ENCODE peak calls at places on chromosomes 12 and 14, in six cellular contexts. I is upper lobe of right lung, X is pancreas, N is transverse colon, F is GM20000, S is left lung. L is an unnamed sample.

GRCh38 chr14:105012171-105012985 is 8.5 kb downstream of the CDCA4 start:
- DNase-seq in I (no peak), X (no peak), F (no peak), N (peak; percentile 34), S (no peak), L (no peak)

GRCh38 chr14:53619625-53620324 is 336.9 kb downstream of the BMP4 start:
- DNase-seq in X (no peak), S (no peak), I (no peak), F (no peak), N (no peak), L (no peak)

GRCh38 chr12:76018672-76019071 is 12.9 kb downstream of the PHLDA1 start:
- DNase-seq in I (no peak), F (no peak), X (no peak), N (no peak), S (no peak), L (no peak)

GRCh38 chr14:51545396-51545795 is 106.3 kb upstream of the FRMD6 start:
- DNase-seq in X (no peak), S (no peak), I (no peak), N (no peak), F (no peak), L (no peak)

GRCh38 chr14:105058521-105059034 is 6.7 kb downstream of the GPR132 start:
- DNase-seq in F (no peak), S (no peak), I (no peak), N (no peak), X (no peak), L (no peak)

GRCh38 chr12:13234045-13234641 is 37.6 kb downstream of the EMP1 start:
- DNase-seq in X (peak; percentile 41), N (peak; percentile 48), F (peak; percentile 26), I (no peak), S (no peak), L (peak; percentile 48)

GRCh38 chr14:43729149-43729548 is 777.9 kb downstream of the FSCB start:
- DNase-seq in F (no peak), N (no peak), S (no peak), X (no peak), I (no peak), L (no peak)

GRCh38 chr12:124709722-124710656 is 142.6 kb upstream of the NCOR2 start:
- DNase-seq in S (peak; percentile 77), X (no peak), F (no peak), I (no peak), N (no peak), L (no peak)

GRCh38 chr14:100873083-100873482 is 30.4 kb downstream of the RTL1 start:
- DNase-seq in X (no peak), S (peak; percentile 11), I (no peak), N (no peak), F (no peak), L (no peak)

GRCh38 chr12:9868271-9868815 is 811 bp downstream of the CLEC2B start:
- DNase-seq in N (no peak), I (no peak), S (no peak), X (no peak), F (no peak), L (no peak)

GRCh38 chr12:86137936-86138335 is 118.3 kb downstream of the MGAT4C start:
- DNase-seq in N (no peak), I (no peak), F (no peak), S (no peak), X (no peak), L (no peak)

GRCh38 chr12:4056910-4057845 is 184.0 kb upstream of the PARP11 start:
- DNase-seq in X (peak; percentile 30), S (no peak), F (no peak), I (no peak), N (no peak), L (no peak)

GRCh38 chr14:34111933-34112332 is 161.1 kb upstream of the EGLN3 start:
- DNase-seq in N (no peak), X (no peak), F (no peak), I (no peak), S (no peak), L (no peak)

GRCh38 chr12:127810026-127810425 is 456.9 kb upstream of the TMEM132C start:
- DNase-seq in I (no peak), X (no peak), N (no peak), F (no peak), S (no peak), L (no peak)

GRCh38 chr14:102829106-102829505 is 51.9 kb downstream of the TRAF3 start:
- DNase-seq in X (no peak), F (no peak), I (no peak), S (no peak), N (no peak), L (no peak)

GRCh38 chr14:45492876-45493275 is 239.9 kb upstream of the MIS18BP1 start:
- DNase-seq in N (no peak), S (no peak), X (peak; percentile 13), F (no peak), I (no peak), L (no peak)

GRCh38 chr12:55659486-55660385 is 23.0 kb downstream of the OR10P1 start:
- DNase-seq in F (no peak), S (no peak), N (peak; percentile 28), X (no peak), I (no peak), L (no peak)
- TF ChIP-seq CTCF in F (peak; percentile 44), S (peak; percentile 25), N (no peak), X (no peak), I (peak; percentile 41), L (peak; percentile 42)

DNA sequence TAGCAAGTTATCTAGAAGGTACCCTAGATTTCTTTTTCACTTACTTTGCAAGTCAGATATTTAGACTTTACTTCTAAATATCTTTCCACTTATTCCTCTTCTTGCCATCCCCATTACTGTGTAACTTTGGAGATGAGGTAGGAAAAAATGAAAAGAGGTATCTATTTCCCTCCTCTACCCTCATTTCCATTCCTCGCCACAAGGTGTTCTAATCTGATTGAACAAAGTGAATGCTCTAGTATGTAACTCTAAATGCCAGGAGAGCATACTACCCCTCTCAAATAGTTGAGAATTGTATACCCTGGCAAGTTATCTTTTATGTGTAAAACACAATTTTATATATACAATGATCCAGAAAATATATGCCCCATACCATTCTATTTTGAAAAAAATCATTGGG is 1.7 kb upstream of the LDHB start:
- DNase-seq in X (no peak), N (no peak), S (no peak), I (no peak), F (no peak), L (no peak)
- TF ChIP-seq CTCF in X (no peak), N (no peak), S (no peak), I (no peak), F (no peak), L (peak; percentile 55)

DNA sequence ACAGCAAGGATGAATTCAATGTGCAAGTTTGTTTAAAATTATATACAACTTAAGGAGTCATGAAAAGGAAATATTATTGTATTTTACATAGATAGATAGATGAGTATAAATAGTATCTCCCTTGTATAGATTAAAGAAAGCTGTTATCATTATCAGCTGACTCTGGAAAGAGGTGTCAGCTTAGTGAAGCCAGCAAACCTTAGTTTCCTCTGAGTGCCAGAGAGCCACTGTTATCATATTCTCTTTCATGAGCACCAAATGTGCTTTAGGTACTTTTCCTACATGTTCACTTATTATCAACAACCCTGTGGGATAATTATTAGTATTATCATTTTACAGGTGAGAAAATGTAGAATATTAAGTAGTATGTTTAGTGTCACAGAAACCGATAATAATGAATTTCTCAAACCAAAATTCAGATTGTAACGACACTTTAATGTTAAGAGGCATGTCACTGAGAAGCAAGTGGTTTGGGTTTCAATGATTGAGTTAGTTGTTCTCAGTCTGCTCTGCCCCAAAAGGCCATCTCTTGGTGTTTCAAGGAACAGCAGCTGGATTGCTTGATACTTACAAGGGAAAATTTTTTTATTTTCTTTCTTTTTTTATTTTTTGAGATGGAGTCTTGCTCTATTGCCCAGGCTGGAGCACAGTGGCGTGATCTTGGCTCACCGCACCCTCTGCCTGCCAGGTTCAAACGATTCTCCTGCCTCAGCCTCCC is 53.7 kb downstream of the PLEKHA5 start:
- DNase-seq in I (no peak), N (no peak), F (no peak), X (no peak), S (no peak), L (no peak)
- TF ChIP-seq CTCF in I (peak; percentile 21), N (no peak), F (no peak), X (no peak), S (peak; percentile 9), L (peak; percentile 43)

GRCh38 chr12:103827800-103828440 is 13.1 kb downstream of the NT5DC3 start:
- DNase-seq in I (no peak), X (no peak), N (no peak), S (no peak), F (no peak), L (no peak)
- TF ChIP-seq CTCF in I (no peak), X (no peak), N (no peak), S (no peak), F (no peak), L (no peak)

GRCh38 chr14:25607095-25607657 is 557.2 kb upstream of the STXBP6 start:
- DNase-seq in I (no peak), F (no peak), N (no peak), X (no peak), S (no peak), L (no peak)
- TF ChIP-seq CTCF in I (no peak), F (no peak), N (no peak), X (no peak), S (no peak), L (no peak)

DNA sequence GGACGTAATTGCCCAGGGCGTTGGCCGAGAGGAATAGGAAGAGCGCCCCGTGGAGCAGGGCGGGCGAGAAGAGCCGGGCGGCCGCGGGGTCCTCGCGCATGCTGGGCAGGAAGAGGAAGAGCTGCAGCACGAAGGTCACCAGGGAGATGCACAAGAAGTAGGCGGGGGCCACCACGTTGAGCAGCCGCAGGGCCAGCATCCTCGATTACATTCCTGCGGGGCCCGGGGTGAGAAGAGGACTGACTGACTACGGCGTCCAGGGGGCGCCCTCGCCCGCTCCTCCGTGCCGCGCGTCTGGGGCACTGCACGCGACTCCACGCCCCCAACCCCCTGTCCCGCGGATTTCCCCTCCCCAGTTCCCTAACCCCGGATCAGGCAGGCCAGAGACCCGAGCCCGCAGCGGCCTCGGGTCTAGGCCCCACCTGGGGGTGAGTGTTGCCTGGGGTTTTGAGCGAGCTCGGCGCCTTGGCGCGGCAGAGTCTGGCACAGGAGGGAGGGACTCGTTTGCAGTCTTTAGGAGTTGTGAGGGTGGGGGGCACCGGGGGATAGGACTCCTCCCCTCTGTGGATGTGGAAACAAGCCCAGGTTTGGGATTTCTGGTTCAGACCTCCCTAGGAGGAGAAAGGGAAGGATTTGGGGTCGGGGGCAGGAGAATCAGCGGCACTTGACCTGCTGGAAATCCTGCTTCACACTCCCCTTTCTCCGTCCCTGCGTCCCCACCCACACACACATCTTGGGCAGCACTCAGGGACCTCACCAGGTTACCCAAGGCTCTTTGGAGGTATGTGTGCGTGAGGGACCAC is 1.9 kb downstream of the ZDHHC22 start:
- DNase-seq in I (no peak), S (no peak), X (peak; percentile 28), F (peak; percentile 79), N (peak; percentile 22), L (peak; percentile 64)
- TF ChIP-seq CTCF in I (peak; percentile 35), S (peak; percentile 8), X (peak; percentile 25), F (peak; percentile 32), N (peak; percentile 27), L (peak; percentile 78)

GRCh38 chr12:68109001-68109400 is 50.5 kb downstream of the IFNG start:
- DNase-seq in N (no peak), S (no peak), I (no peak), F (no peak), X (no peak), L (no peak)

GRCh38 chr12:68109444-68110217 is 49.9 kb downstream of the IFNG start:
- DNase-seq in I (no peak), X (peak; percentile 15), F (no peak), S (no peak), N (no peak), L (no peak)

GRCh38 chr12:68118096-68118755 is 41.3 kb downstream of the IFNG start:
- DNase-seq in S (no peak), F (no peak), X (no peak), I (no peak), N (no peak), L (no peak)

GRCh38 chr12:68111995-68112394 is 47.5 kb downstream of the IFNG start:
- DNase-seq in S (no peak), N (no peak), I (no peak), F (no peak), X (no peak), L (no peak)

GRCh38 chr12:68113644-68114043 is 45.9 kb downstream of the IFNG start:
- DNase-seq in S (no peak), I (no peak), F (no peak), N (peak; percentile 22), X (no peak), L (no peak)
- TF ChIP-seq CTCF in S (no peak), I (peak; percentile 30), F (peak; percentile 38), N (no peak), X (no peak), L (peak; percentile 39)

L was measured in neural crest cell.